ENCODE peak calls at places on chromosomes 1 and 21, in four cellular contexts. G is kidney tubule cell, U is GM23248, E is MV-4-11. F is an unnamed sample.

GRCh38 chr1:154716012-154716411 is 108.0 kb upstream of the ADAR start:
- DNase-seq in G (peak; percentile 68), U (peak; percentile 61), E (peak; percentile 91), F (no peak)

GRCh38 chr1:219220945-219221344 is 47.3 kb downstream of the LYPLAL1 start:
- DNase-seq in G (no peak), U (peak; percentile 5), E (no peak), F (no peak)

GRCh38 chr1:214224605-214225354 is 56.2 kb upstream of the SMYD2 start:
- DNase-seq in G (peak; percentile 33), U (peak; percentile 74), E (no peak), F (no peak)

GRCh38 chr1:246930830-246931548 is 759 bp downstream of the AHCTF1 start:
- DNase-seq in G (peak; percentile 71), U (peak; percentile 87), E (peak; percentile 21), F (peak; percentile 74)

GRCh38 chr1:226575436-226576390 is 27.1 kb downstream of the STUM start:
- DNase-seq in G (no peak), U (no peak), E (no peak), F (no peak)

GRCh38 chr1:176987016-176987415 is 177.5 kb downstream of the ASTN1 start:
- DNase-seq in G (no peak), U (peak; percentile 38), E (no peak), F (no peak)

GRCh38 chr1:43329995-43330751 is 7.4 kb upstream of the MPL start:
- DNase-seq in G (peak; percentile 66), U (peak; percentile 86), E (peak; percentile 84), F (peak; percentile 70)

GRCh38 chr1:2330511-2331199 is 60.7 kb downstream of the MORN1 start:
- DNase-seq in G (peak; percentile 38), U (peak; percentile 96), E (no peak), F (peak; percentile 75)

GRCh38 chr1:240854367-240854766 is 242.4 kb upstream of the GREM2 start:
- DNase-seq in G (no peak), U (peak; percentile 92), E (no peak), F (no peak)

GRCh38 chr1:228845101-228845500 is 109.8 kb downstream of the RHOU start:
- DNase-seq in G (no peak), U (no peak), E (no peak), F (no peak)

GRCh38 chr1:207866471-207867135 is 44.3 kb downstream of the CD34 start:
- DNase-seq in G (peak; percentile 17), U (peak; percentile 54), E (no peak), F (peak; percentile 64)

GRCh38 chr1:55828031-55828430 is 612.9 kb upstream of the USP24 start:
- DNase-seq in G (no peak), U (peak; percentile 5), E (no peak), F (no peak)

GRCh38 chr1:40892354-40892753 is 30.2 kb upstream of the CITED4 start:
- DNase-seq in G (no peak), U (no peak), E (no peak), F (no peak)

GRCh38 chr1:46522184-46522968 is 29.1 kb downstream of the KNCN start:
- DNase-seq in G (peak; percentile 92), U (peak; percentile 91), E (peak; percentile 100), F (peak; percentile 59)

GRCh38 chr1:70528591-70529333 is 117.7 kb downstream of the CTH start:
- DNase-seq in G (peak; percentile 41), U (peak; percentile 59), E (peak; percentile 20), F (no peak)

GRCh38 chr1:102529446-102529845 is 532.7 kb upstream of the OLFM3 start:
- DNase-seq in G (no peak), U (peak; percentile 1), E (no peak), F (no peak)

GRCh38 chr1:220689696-220690095 is 467 bp upstream of the C1orf115 start:
- DNase-seq in G (no peak), U (no peak), E (no peak), F (no peak)

GRCh38 chr1:162421258-162422194 is 9.6 kb upstream of the SH2D1B start:
- DNase-seq in G (no peak), U (no peak), E (no peak), F (no peak)

GRCh38 chr1:196114193-196114592 is 494.0 kb downstream of the KCNT2 start:
- DNase-seq in G (no peak), U (peak; percentile 66), E (no peak), F (no peak)

GRCh38 chr1:24898909-24899439 is 31.1 kb downstream of the RUNX3 start:
- DNase-seq in G (no peak), U (no peak), E (no peak), F (no peak)

GRCh38 chr21:31732891-31733520 is 1.1 kb upstream of the SCAF4 start:
- DNase-seq in G (peak; percentile 30), U (peak; percentile 41), E (no peak), F (no peak)